ENCODE peak calls at places on chromosomes 5 and 9, in seven cellular contexts. A is NCI-H2107; J is anterior cingulate cortex; X is activated CD4-positive, alpha-beta T cell treated with anti-CD3 and anti-CD28 coated beads, Interleukin-2, amount 10 ng/mL, durations not matched to agents 24 days and 14 days; R is WTC11; F is activated CD4-positive, CD25-positive, alpha-beta regulatory T cell treated with anti-CD3 and anti-CD28 coated beads, Interleukin-2, amount 50 U/mL, for 72 hours; S is activated naive CD4-positive, alpha-beta T cell treated with anti-CD3 and anti-CD28 coated beads for 36 hours. D is an unnamed sample.
A peak's percentile ranks its signal among the peaks of the same experiment; 100 is the strongest.

GRCh38 chr9:116658265-116658664 is 28.8 kb upstream of the TRIM32 start:
- DNase-seq in A (no peak), S (no peak), J (no peak), R (no peak), F (no peak), X (no peak), D (no peak)

GRCh38 chr5:124546643-124547042 is 199.8 kb downstream of the ZNF608 start:
- DNase-seq in F (no peak), J (no peak), S (peak; percentile 6), X (no peak), A (no peak), R (peak; percentile 28), D (no peak)

GRCh38 chr9:69899491-69899890 is 78.9 kb downstream of the CFAP95 start:
- DNase-seq in J (no peak), X (no peak), S (no peak), A (no peak), R (no peak), F (no peak), D (no peak)

GRCh38 chr5:154614125-154614524 is 136.1 kb upstream of the HAND1 start:
- DNase-seq in F (no peak), R (no peak), X (no peak), S (no peak), J (no peak), A (no peak), D (no peak)

GRCh38 chr9:133210202-133210532 is 1.1 kb upstream of the OBP2B start:
- DNase-seq in J (no peak), F (no peak), A (no peak), X (no peak), S (no peak), R (no peak), D (no peak)

GRCh38 chr5:67647772-67648171 is 451.2 kb upstream of the CD180 start:
- DNase-seq in A (no peak), S (no peak), F (no peak), R (no peak), J (no peak), X (no peak), D (no peak)

GRCh38 chr9:4555251-4555650 is 65.0 kb downstream of the SLC1A1 start:
- DNase-seq in F (no peak), A (no peak), R (no peak), J (no peak), X (no peak), S (peak; percentile 25), D (no peak)

GRCh38 chr9:127345566-127345965 is 51.4 kb upstream of the SLC2A8 start:
- DNase-seq in F (no peak), J (no peak), R (no peak), S (no peak), X (no peak), A (no peak), D (no peak)

GRCh38 chr5:179619776-179620175 is 3.7 kb downstream of the HNRNPH1 start:
- DNase-seq in A (no peak), X (no peak), F (no peak), J (no peak), S (no peak), R (no peak), D (no peak)

GRCh38 chr9:757246-757881 is 84.1 kb upstream of the DMRT1 start:
- DNase-seq in F (no peak), S (peak; percentile 35), X (no peak), J (peak; percentile 19), R (peak; percentile 55), A (no peak), D (no peak)

GRCh38 chr9:126507318-126508109 is 106.2 kb upstream of the LMX1B start:
- DNase-seq in F (no peak), S (no peak), R (no peak), J (no peak), X (no peak), A (no peak), D (no peak)

GRCh38 chr5:154278908-154279307 is 88.4 kb downstream of the GALNT10 start:
- DNase-seq in S (no peak), A (no peak), J (no peak), R (no peak), F (no peak), X (no peak), D (no peak)

GRCh38 chr5:69525490-69525889 is 32.9 kb downstream of the OCLN start:
- DNase-seq in X (no peak), R (no peak), A (no peak), F (no peak), S (no peak), J (no peak), D (no peak)

GRCh38 chr9:26112724-26113123 is 434.5 kb upstream of the TUSC1 start:
- DNase-seq in F (no peak), R (no peak), X (no peak), J (no peak), A (no peak), S (no peak), D (no peak)

GRCh38 chr5:83312672-83313071 is 158.9 kb upstream of the VCAN start:
- DNase-seq in A (no peak), X (no peak), R (no peak), F (no peak), S (no peak), J (no peak), D (no peak)

GRCh38 chr5:176545737-176546509 is 3.2 kb upstream of the CDHR2 start:
- DNase-seq in J (no peak), F (no peak), A (no peak), S (no peak), X (no peak), R (no peak), D (no peak)

GRCh38 chr5:1874820-1875219 is 7.9 kb downstream of the IRX4 start:
- DNase-seq in S (no peak), J (no peak), F (no peak), A (peak; percentile 40), X (no peak), R (no peak), D (no peak)

GRCh38 chr5:91641730-91642350 is 258.7 kb upstream of the ARRDC3 start:
- DNase-seq in R (no peak), J (no peak), F (no peak), X (no peak), S (no peak), A (no peak), D (no peak)

D was measured in C1 segment of cervical spinal cord.